ENCODE peak calls at places on chromosomes 13 and 19, in nine cellular contexts. X is right lobe of liver; E is breast epithelium; H is uterus; L is CD4-positive, alpha-beta memory T cell; S is spleen; J is fibroblast of lung; W is IMR-90; T is GM23248. G is an unnamed sample. For H3K4me1, the result is how much of the 10 kb centered on the place peaks cover.

GRCh38 chr13:29640665-29641064 is 45.2 kb upstream of the SLC7A1 start:
- DNase-seq in X (no peak), E (no peak), H (no peak), L (no peak), S (no peak), J (no peak), W (no peak), T (no peak), G (no peak)

GRCh38 chr19:31285744-31286143 is 63.5 kb downstream of the TSHZ3 start:
- DNase-seq in X (no peak), E (no peak), H (peak), L (no peak), S (peak), J (peak), W (peak), T (peak), G (no peak)

GRCh38 chr13:106103779-106104178 is 431.7 kb downstream of the EFNB2 start:
- DNase-seq in X (no peak), E (no peak), H (no peak), L (no peak), S (no peak), J (no peak), W (no peak), T (peak), G (no peak)

GRCh38 chr13:27374126-27374613 is 50.2 kb upstream of the GTF3A start:
- DNase-seq in X (no peak), E (no peak), H (no peak), L (no peak), S (no peak), J (no peak), W (no peak), T (peak), G (no peak)

GRCh38 chr19:40367577-40368434 is 19.3 kb downstream of the PLD3 start:
- DNase-seq in X (no peak), E (no peak), H (no peak), L (no peak), S (no peak), J (no peak), W (no peak), T (no peak), G (no peak)

GRCh38 chr13:46160474-46161066 is 21.4 kb downstream of the LCP1 start:
- DNase-seq in X (no peak), E (no peak), H (no peak), L (peak), S (no peak), J (peak), W (peak), T (peak), G (no peak)

GRCh38 chr19:17752865-17753639 is 1.8 kb downstream of the FCHO1 start:
- DNase-seq in X (no peak), E (no peak), H (no peak), L (no peak), S (no peak), J (no peak), W (no peak), T (no peak), G (no peak)

GRCh38 chr13:33081666-33082065 is 65.4 kb downstream of the KL start:
- DNase-seq in X (no peak), E (no peak), H (no peak), L (no peak), S (no peak), J (no peak), W (no peak), T (no peak), G (no peak)

GRCh38 chr13:97275265-97275664 is 53.1 kb downstream of the MBNL2 start:
- DNase-seq in X (no peak), E (no peak), H (no peak), L (no peak), S (no peak), J (peak), W (peak), T (peak), G (no peak)

GRCh38 chr13:78540424-78540823 is 62.9 kb downstream of the POU4F1 start:
- DNase-seq in X (no peak), E (no peak), H (no peak), L (no peak), S (no peak), J (no peak), W (no peak), T (no peak), G (no peak)

GRCh38 chr19:17754634-17755532 is 3.6 kb downstream of the FCHO1 start:
- DNase-seq in X (no peak), E (no peak), H (no peak), L (no peak), S (peak), J (no peak), W (no peak), T (no peak), G (no peak)

GRCh38 chr13:38563739-38564138 is 123.1 kb upstream of the FREM2 start:
- DNase-seq in X (no peak), E (no peak), H (no peak), L (no peak), S (no peak), J (no peak), W (no peak), T (no peak), G (no peak)

GRCh38 chr13:36131931-36132297 is 732 bp upstream of the DCLK1 start:
- DNase-seq in X (no peak), E (no peak), H (peak), L (no peak), S (no peak), J (peak), W (no peak), T (peak), G (peak)

GRCh38 chr13:36135876-36136275 is 4.7 kb upstream of the DCLK1 start:
- DNase-seq in X (no peak), E (no peak), H (no peak), L (no peak), S (no peak), J (no peak), W (no peak), T (no peak), G (no peak)

GRCh38 chr13:36134632-36135031 is 3.5 kb upstream of the DCLK1 start:
- DNase-seq in X (no peak), E (no peak), H (no peak), L (no peak), S (no peak), J (no peak), W (no peak), T (no peak), G (no peak)

GRCh38 chr13:36131215-36131930 is at the start of gene DCLK1:
- DNase-seq in X (no peak), E (no peak), H (peak), L (no peak), S (no peak), J (peak), W (no peak), T (peak), G (peak)

DNA sequence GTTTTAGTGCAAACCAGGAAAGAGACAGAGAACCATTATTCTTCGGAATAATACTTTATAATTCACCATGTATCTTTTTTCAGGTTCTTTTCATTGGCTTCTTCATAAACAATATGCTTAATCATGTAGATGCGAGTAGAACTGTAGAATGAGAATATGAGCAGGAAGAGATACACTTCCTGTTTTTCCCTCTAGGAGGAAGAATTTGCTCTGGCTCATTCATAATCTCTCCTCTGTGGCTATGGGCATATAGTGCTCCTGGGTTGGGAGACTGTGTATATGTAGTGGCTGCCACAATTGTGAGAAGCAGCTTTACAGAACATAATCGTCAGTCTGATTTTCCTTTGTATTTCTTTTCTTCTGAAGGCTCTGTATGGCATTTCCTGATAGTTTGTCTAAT is 2.8 kb upstream of the DCLK1 start:
- DNase-seq in X (no peak), E (no peak), H (no peak), L (no peak), S (no peak), J (no peak), W (no peak), T (no peak), G (no peak)
- H3K4me3 ChIP-seq in X (no peak), E (no peak), H (no peak), L (no peak), S (no peak), J (no peak), W (no peak), T (no peak), G (no peak)

GRCh38 chr19:35712910-35713845 is 4.6 kb upstream of the KMT2B start:
- DNase-seq in X (no peak), E (no peak), H (no peak), L (peak), S (no peak), J (no peak), W (no peak), T (no peak), G (no peak)
- H3K4me1 ChIP-seq in X (under half), E (under half), H (under half), L (half or more), S (half or more), J (under half), W (under half), T (under half), G (under half)

DNA sequence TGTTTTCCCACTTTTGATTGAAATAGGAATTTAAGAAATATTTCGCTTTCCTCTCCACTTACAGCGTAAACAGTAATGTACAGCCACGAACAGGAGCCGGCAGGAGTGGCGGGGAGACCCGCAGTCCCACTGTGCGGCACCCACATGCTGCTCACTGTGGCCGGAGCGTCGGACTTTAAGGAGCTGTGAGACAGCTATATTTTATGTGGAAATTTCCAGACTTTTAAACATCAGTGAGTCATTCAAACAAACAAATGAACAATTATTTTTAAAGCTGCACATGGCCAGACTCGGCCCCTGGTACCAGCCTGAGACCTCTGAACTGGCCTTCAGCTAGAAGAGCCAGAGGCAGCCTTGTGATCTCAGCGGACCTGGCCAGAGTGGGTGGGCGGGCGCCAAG is 52.5 kb downstream of the CRYL1 start:
- DNase-seq in X (no peak), E (no peak), H (no peak), L (no peak), S (no peak), J (no peak), W (peak), T (no peak), G (no peak)
- H3K4me3 ChIP-seq in X (no peak), E (no peak), H (no peak), L (no peak), S (no peak), J (no peak), W (no peak), T (no peak), G (no peak)

GRCh38 chr13:99037756-99038155 is 59.9 kb upstream of the DOCK9 start:
- DNase-seq in X (no peak), E (no peak), H (no peak), L (no peak), S (no peak), J (no peak), W (no peak), T (no peak), G (no peak)

GRCh38 chr13:99041337-99041736 is 63.5 kb upstream of the DOCK9 start:
- DNase-seq in X (no peak), E (no peak), H (no peak), L (no peak), S (no peak), J (no peak), W (no peak), T (no peak), G (no peak)

GRCh38 chr13:99041788-99042187 is 63.9 kb upstream of the DOCK9 start:
- DNase-seq in X (no peak), E (no peak), H (no peak), L (no peak), S (no peak), J (no peak), W (no peak), T (no peak), G (no peak)

GRCh38 chr13:99040536-99041141 is 62.8 kb upstream of the DOCK9 start:
- DNase-seq in X (no peak), E (no peak), H (no peak), L (no peak), S (no peak), J (no peak), W (no peak), T (no peak), G (no peak)

GRCh38 chr13:99039718-99040280 is 61.9 kb upstream of the DOCK9 start:
- DNase-seq in X (no peak), E (no peak), H (no peak), L (no peak), S (no peak), J (no peak), W (no peak), T (no peak), G (no peak)
- H3K4me1 ChIP-seq in X (under half), E (under half), H (under half), L (half or more), S (under half), J (under half), W (under half), T (under half), G (under half)

GRCh38 chr19:4732680-4733114 is 9.1 kb upstream of the DPP9 start:
- DNase-seq in X (no peak), E (no peak), H (peak), L (peak), S (no peak), J (peak), W (peak), T (peak), G (peak)
- H3K4me3 ChIP-seq in X (no peak), E (no peak), H (no peak), L (no peak), S (no peak), J (no peak), W (no peak), T (peak), G (no peak)

DNA sequence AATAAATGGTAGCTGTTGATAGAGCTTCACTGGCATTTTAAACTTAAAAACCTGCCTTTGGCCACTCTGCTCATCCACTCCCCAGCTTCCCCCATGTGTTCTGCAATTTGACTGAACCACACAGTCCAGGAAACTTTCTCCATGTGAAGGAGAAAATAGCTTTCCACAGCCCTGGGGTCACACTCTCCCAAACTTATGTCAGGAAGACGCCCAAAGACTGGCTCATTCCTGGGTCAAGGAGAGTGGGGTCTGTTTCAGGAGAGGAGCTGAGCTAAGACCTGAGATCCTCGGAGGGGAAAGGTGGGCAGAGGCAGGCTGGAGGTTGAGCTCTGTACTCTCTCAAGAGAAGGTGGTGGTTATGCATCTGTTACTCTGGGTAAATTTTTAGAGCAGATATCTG is 48.7 kb upstream of the GPI start:
- DNase-seq in X (no peak), E (no peak), H (no peak), L (no peak), S (no peak), J (no peak), W (no peak), T (no peak), G (no peak)
- H3K4me1 ChIP-seq in X (under half), E (under half), H (under half), L (under half), S (half or more), J (under half), W (under half), T (half or more), G (half or more)

GRCh38 chr13:51020600-51020999 is 90.5 kb downstream of the C13orf42 start:
- DNase-seq in X (no peak), E (no peak), H (no peak), L (no peak), S (no peak), J (no peak), W (no peak), T (no peak), G (no peak)

GRCh38 chr13:51015973-51016372 is 95.1 kb downstream of the C13orf42 start:
- DNase-seq in X (no peak), E (no peak), H (no peak), L (no peak), S (no peak), J (no peak), W (no peak), T (no peak), G (no peak)

GRCh38 chr13:51019026-51019425 is 92.0 kb downstream of the C13orf42 start:
- DNase-seq in X (no peak), E (no peak), H (no peak), L (no peak), S (no peak), J (no peak), W (no peak), T (no peak), G (no peak)

DNA sequence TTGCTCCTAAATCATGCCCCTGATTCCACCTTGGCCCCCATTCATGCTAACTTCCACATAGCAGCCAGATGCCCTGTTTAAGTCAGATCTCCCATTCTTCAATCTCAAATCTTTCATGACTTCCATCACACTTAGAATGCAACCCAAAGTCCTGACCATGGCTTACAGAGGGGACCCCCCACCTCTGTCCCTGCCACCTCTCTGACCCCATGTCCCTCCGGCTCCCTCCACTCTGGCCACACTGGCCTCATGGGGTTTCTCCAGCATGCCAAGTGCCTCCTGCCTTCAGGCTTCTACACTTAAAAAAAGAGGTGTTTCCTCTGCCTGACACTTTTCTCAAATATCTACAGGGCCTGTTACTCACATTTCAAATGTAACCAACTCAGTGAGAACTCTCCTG is 93.6 kb downstream of the C13orf42 start:
- DNase-seq in X (no peak), E (no peak), H (no peak), L (no peak), S (no peak), J (no peak), W (no peak), T (no peak), G (no peak)
- H3K4me3 ChIP-seq in X (no peak), E (no peak), H (no peak), L (no peak), S (no peak), J (no peak), W (no peak), T (no peak), G (no peak)

G was measured in gastrocnemius medialis.